ENCODE peak calls at places on chromosomes 5 and 9, in six cellular contexts. M is anterior cingulate cortex; L is fibroblast of lung; W is COR-L47; A is effector CD8-positive, alpha-beta T cell; D is stimulated activated CD4-positive, alpha-beta T cell treated with anti-CD3 and anti-CD28 coated beads, TNF-alpha, amount 100 ng/mL, for 4 hours. U is an unnamed sample.

GRCh38 chr9:108043585-108043984 is 554.0 kb upstream of the KLF4 start:
- DNase-seq in W (no peak), D (no peak), A (no peak), M (no peak), L (no peak), U (no peak)

GRCh38 chr9:104858271-104858670 is 69.7 kb downstream of the ABCA1 start:
- DNase-seq in L (peak), D (no peak), W (no peak), A (no peak), M (no peak), U (no peak)

GRCh38 chr5:65113766-65114165 is 345.0 kb downstream of the CWC27 start:
- DNase-seq in M (no peak), A (no peak), D (no peak), W (no peak), L (peak), U (no peak)

GRCh38 chr5:82364497-82364896 is 86.3 kb upstream of the RPS23 start:
- DNase-seq in A (no peak), D (no peak), L (peak), M (peak), W (no peak), U (no peak)

GRCh38 chr9:84481819-84482218 is 141.3 kb upstream of the SLC28A3 start:
- DNase-seq in A (no peak), D (no peak), L (no peak), M (no peak), W (no peak), U (no peak)

GRCh38 chr9:135296783-135297715 is 182.5 kb upstream of the PPP1R26 start:
- DNase-seq in A (no peak), L (no peak), W (no peak), M (no peak), D (no peak), U (no peak)

GRCh38 chr9:99563364-99563763 is 258.3 kb upstream of the NR4A3 start:
- DNase-seq in A (no peak), L (no peak), M (no peak), D (no peak), W (no peak), U (no peak)

GRCh38 chr9:38182321-38182720 is 113.3 kb upstream of the SHB start:
- DNase-seq in M (no peak), W (peak), A (no peak), D (no peak), L (no peak), U (no peak)

GRCh38 chr9:7968642-7969041 is 169.1 kb upstream of the DMAC1 start:
- DNase-seq in D (no peak), W (no peak), L (no peak), M (no peak), A (no peak), U (no peak)

GRCh38 chr5:97183100-97183929 is at the start of gene RIOK2:
- DNase-seq in W (peak), D (peak), A (peak), L (peak), M (peak), U (peak)

GRCh38 chr9:128276574-128277270 is 646 bp downstream of the SWI5 start:
- DNase-seq in D (no peak), A (peak), L (peak), M (no peak), W (peak), U (no peak)

GRCh38 chr9:91583996-91584395 is 160.4 kb upstream of the NFIL3 start:
- DNase-seq in D (no peak), M (no peak), A (no peak), L (no peak), W (no peak), U (no peak)

GRCh38 chr5:63262191-63262981 is 683.8 kb downstream of the LRRC70 start:
- DNase-seq in W (no peak), D (no peak), L (peak), M (no peak), A (no peak), U (no peak)

GRCh38 chr5:120507826-120508463 is 43.8 kb downstream of the PRR16 start:
- DNase-seq in W (no peak), A (no peak), M (no peak), L (peak), D (no peak), U (no peak)

GRCh38 chr5:145925803-145926202 is 10.6 kb upstream of the SH3RF2 start:
- DNase-seq in D (no peak), L (peak), M (no peak), W (no peak), A (no peak), U (no peak)

GRCh38 chr9:38301376-38302106 is 91.0 kb upstream of the ALDH1B1 start:
- DNase-seq in W (no peak), A (no peak), M (no peak), D (no peak), L (no peak), U (no peak)

GRCh38 chr5:151062405-151063135 is 18.3 kb downstream of the TNIP1 start:
- DNase-seq in M (no peak), W (no peak), A (no peak), D (no peak), L (no peak), U (no peak)

GRCh38 chr5:135593141-135593540 is 14.3 kb upstream of the CXCL14 start:
- DNase-seq in M (no peak), D (no peak), L (no peak), A (no peak), W (no peak), U (no peak)

GRCh38 chr9:133842174-133842573 is 104.0 kb upstream of the SARDH start:
- DNase-seq in A (no peak), M (no peak), W (no peak), L (no peak), D (no peak), U (no peak)

GRCh38 chr9:2765250-2765880 is 48.1 kb downstream of the KCNV2 start:
- DNase-seq in M (no peak), D (no peak), W (no peak), A (no peak), L (no peak), U (no peak)

GRCh38 chr5:71882826-71883744 is 164.0 kb downstream of the CARTPT start:
- DNase-seq in A (no peak), M (no peak), L (peak), D (no peak), W (no peak), U (no peak)

GRCh38 chr9:129333961-129334743 is 156.1 kb upstream of the IER5L start:
- DNase-seq in A (peak), M (peak), L (peak), W (peak), D (no peak), U (peak)